ENCODE peak calls at places on chromosomes 2 and 18, in five cellular contexts. B is T follicular helper cell, F is H4, Q is EL, X is GM20000. O is an unnamed sample.

GRCh38 chr2:196242131-196242620 is 70.8 kb upstream of the STK17B start:
- DNase-seq in B (no peak), F (no peak), Q (peak), X (peak), O (no peak)

GRCh38 chr2:10507106-10507505 is 59.0 kb upstream of the ODC1 start:
- DNase-seq in B (no peak), F (no peak), Q (no peak), X (no peak), O (no peak)

GRCh38 chr2:109287838-109288237 is 158.8 kb downstream of the SH3RF3 start:
- DNase-seq in B (no peak), F (no peak), Q (no peak), X (no peak), O (no peak)

GRCh38 chr2:68151037-68151436 is 6.7 kb upstream of the PNO1 start:
- DNase-seq in B (no peak), F (no peak), Q (peak), X (no peak), O (no peak)

GRCh38 chr2:207121784-207122183 is 44.0 kb downstream of the KLF7 start:
- DNase-seq in B (no peak), F (peak), Q (peak), X (no peak), O (no peak)

GRCh38 chr2:12227941-12228608 is 481.6 kb downstream of the LPIN1 start:
- DNase-seq in B (no peak), F (no peak), Q (peak), X (no peak), O (no peak)

GRCh38 chr2:222978850-222979249 is 73.1 kb upstream of the KCNE4 start:
- DNase-seq in B (no peak), F (no peak), Q (no peak), X (no peak), O (no peak)

GRCh38 chr18:57833441-57834101 is 30.5 kb upstream of the ATP8B1 start:
- DNase-seq in B (no peak), F (no peak), Q (peak), X (peak), O (peak)

GRCh38 chr2:67974564-67975430 is 88.0 kb downstream of the C1D start:
- DNase-seq in B (no peak), F (no peak), Q (no peak), X (no peak), O (no peak)

GRCh38 chr2:113762377-113763118 is 6.1 kb upstream of the SLC35F5 start:
- DNase-seq in B (no peak), F (no peak), Q (peak), X (no peak), O (no peak)

GRCh38 chr18:63758616-63759015 is 16.6 kb upstream of the SERPINB7 start:
- DNase-seq in B (no peak), F (no peak), Q (no peak), X (no peak), O (no peak)

GRCh38 chr2:239195318-239195871 is 205.4 kb downstream of the HDAC4 start:
- DNase-seq in B (no peak), F (no peak), Q (no peak), X (no peak), O (peak)

GRCh38 chr2:209937893-209938292 is 64.5 kb upstream of the RPE start:
- DNase-seq in B (no peak), F (no peak), Q (no peak), X (no peak), O (no peak)

GRCh38 chr2:3078684-3079083 is 298.9 kb downstream of the EIPR1 start:
- DNase-seq in B (no peak), F (no peak), Q (no peak), X (no peak), O (no peak)

GRCh38 chr2:171403181-171403580 is 30.6 kb downstream of the METTL8 start:
- DNase-seq in B (no peak), F (no peak), Q (peak), X (no peak), O (no peak)

GRCh38 chr2:107358362-107358761 is 468.3 kb upstream of the RGPD4 start:
- DNase-seq in B (no peak), F (no peak), Q (no peak), X (no peak), O (no peak)

GRCh38 chr2:237640493-237640998 is 13.2 kb downstream of the LRRFIP1 start:
- DNase-seq in B (no peak), F (no peak), Q (no peak), X (no peak), O (no peak)

GRCh38 chr2:219469186-219469724 is 29.4 kb upstream of the GMPPA start:
- DNase-seq in B (no peak), F (peak), Q (peak), X (no peak), O (no peak)

GRCh38 chr18:59631583-59632181 is 65.5 kb downstream of the CCBE1 start:
- DNase-seq in B (no peak), F (no peak), Q (peak), X (peak), O (no peak)

GRCh38 chr2:175864131-175864728 is 137.8 kb downstream of the LNPK start:
- DNase-seq in B (no peak), F (no peak), Q (no peak), X (no peak), O (no peak)

GRCh38 chr18:21741511-21742322 is 1.1 kb downstream of the MIB1 start:
- DNase-seq in B (peak), F (no peak), Q (peak), X (no peak), O (peak)

GRCh38 chr2:79887747-79888374 is 375.0 kb downstream of the CTNNA2 start:
- DNase-seq in B (no peak), F (peak), Q (peak), X (peak), O (no peak)

GRCh38 chr2:217248312-217248935 is 388.6 kb upstream of the TNP1 start:
- DNase-seq in B (no peak), F (peak), Q (peak), X (peak), O (no peak)